ENCODE peak calls at places on chromosomes 11 and 22, in ten cellular contexts. R is fibroblast of pulmonary artery, X is colonic mucosa, K is chondrocyte, B is AG09309, H is tibial nerve, C is heart left ventricle, U is psoas muscle, T is mammary epithelial cell, J is GM13977. D is an unnamed sample.

GRCh38 chr11:117421471-117421870 is 93.8 kb downstream of the CEP164 start:
- DNase-seq in H (no peak), C (no peak), J (no peak), K (no peak), T (no peak), X (no peak), R (no peak), B (no peak), U (no peak), D (no peak)

GRCh38 chr11:2375341-2375853 is 1.7 kb upstream of the CD81 start:
- DNase-seq in B (no peak), H (no peak), T (no peak), J (no peak), R (no peak), K (peak), C (peak), X (no peak), U (no peak), D (no peak)

GRCh38 chr11:47177846-47178245 is 1.2 kb upstream of the ARFGAP2 start:
- DNase-seq in R (no peak), X (no peak), U (peak), T (no peak), H (no peak), K (no peak), J (no peak), B (no peak), C (peak), D (no peak)

GRCh38 chr22:41256898-41257260 is 16.1 kb upstream of the CHADL start:
- DNase-seq in T (no peak), X (no peak), J (no peak), U (no peak), K (no peak), B (no peak), C (no peak), H (no peak), R (peak), D (peak)

GRCh38 chr11:95363710-95364109 is 132.7 kb upstream of the SESN3 start:
- DNase-seq in H (no peak), X (no peak), R (no peak), J (no peak), T (no peak), C (no peak), B (no peak), U (no peak), K (no peak), D (no peak)

GRCh38 chr22:17866127-17866526 is 91.9 kb upstream of the BID start:
- DNase-seq in H (no peak), C (no peak), R (no peak), T (no peak), X (no peak), U (no peak), B (no peak), J (no peak), K (no peak), D (no peak)

GRCh38 chr11:114413958-114414357 is 13.5 kb downstream of the RBM7 start:
- DNase-seq in R (no peak), C (no peak), H (no peak), K (no peak), U (no peak), J (no peak), B (no peak), X (no peak), T (no peak), D (no peak)

GRCh38 chr11:43943357-43943930 is 1.0 kb downstream of the C11orf96 start:
- DNase-seq in C (no peak), J (peak), R (peak), X (no peak), K (no peak), U (no peak), T (no peak), H (no peak), B (no peak), D (no peak)

GRCh38 chr11:125305346-125305745 is 140.8 kb downstream of the PKNOX2 start:
- DNase-seq in J (no peak), R (no peak), B (no peak), C (no peak), X (no peak), H (no peak), K (no peak), T (no peak), U (no peak), D (no peak)

GRCh38 chr11:5339771-5340322 is 3.5 kb downstream of the OR51B5 start:
- DNase-seq in H (no peak), C (no peak), B (no peak), T (no peak), K (no peak), J (no peak), X (no peak), U (no peak), R (no peak), D (no peak)

GRCh38 chr11:19873730-19874129 is 161.1 kb downstream of the NAV2 start:
- DNase-seq in R (no peak), B (no peak), C (no peak), H (no peak), K (no peak), U (no peak), T (no peak), X (no peak), J (no peak), D (no peak)

GRCh38 chr11:46889689-46890475 is 28.5 kb downstream of the LRP4 start:
- DNase-seq in T (peak), J (peak), K (peak), C (peak), X (peak), R (peak), U (peak), H (peak), B (no peak), D (peak)

GRCh38 chr11:93921695-93922468 is 71.5 kb upstream of the VSTM5 start:
- DNase-seq in C (no peak), K (no peak), B (no peak), X (peak), H (no peak), J (peak), T (peak), U (no peak), R (peak), D (peak)

GRCh38 chr22:29205260-29205597 is 467 bp upstream of the EMID1 start:
- DNase-seq in J (no peak), B (no peak), U (no peak), C (no peak), T (no peak), X (no peak), H (no peak), K (no peak), R (no peak), D (no peak)

GRCh38 chr11:67293090-67293489 is 4.0 kb downstream of the ANKRD13D start:
- DNase-seq in U (no peak), J (no peak), C (no peak), B (no peak), K (no peak), R (peak), T (peak), X (no peak), H (no peak), D (peak)

GRCh38 chr11:117794772-117795629 is 2.0 kb downstream of the DSCAML1 start:
- DNase-seq in K (no peak), H (no peak), T (no peak), J (no peak), B (no peak), C (no peak), X (no peak), U (no peak), R (no peak), D (no peak)

GRCh38 chr22:37098976-37099577 is 10.4 kb downstream of the TMPRSS6 start:
- DNase-seq in H (no peak), T (no peak), R (no peak), X (no peak), C (no peak), J (no peak), B (no peak), K (no peak), U (no peak), D (no peak)

DNA sequence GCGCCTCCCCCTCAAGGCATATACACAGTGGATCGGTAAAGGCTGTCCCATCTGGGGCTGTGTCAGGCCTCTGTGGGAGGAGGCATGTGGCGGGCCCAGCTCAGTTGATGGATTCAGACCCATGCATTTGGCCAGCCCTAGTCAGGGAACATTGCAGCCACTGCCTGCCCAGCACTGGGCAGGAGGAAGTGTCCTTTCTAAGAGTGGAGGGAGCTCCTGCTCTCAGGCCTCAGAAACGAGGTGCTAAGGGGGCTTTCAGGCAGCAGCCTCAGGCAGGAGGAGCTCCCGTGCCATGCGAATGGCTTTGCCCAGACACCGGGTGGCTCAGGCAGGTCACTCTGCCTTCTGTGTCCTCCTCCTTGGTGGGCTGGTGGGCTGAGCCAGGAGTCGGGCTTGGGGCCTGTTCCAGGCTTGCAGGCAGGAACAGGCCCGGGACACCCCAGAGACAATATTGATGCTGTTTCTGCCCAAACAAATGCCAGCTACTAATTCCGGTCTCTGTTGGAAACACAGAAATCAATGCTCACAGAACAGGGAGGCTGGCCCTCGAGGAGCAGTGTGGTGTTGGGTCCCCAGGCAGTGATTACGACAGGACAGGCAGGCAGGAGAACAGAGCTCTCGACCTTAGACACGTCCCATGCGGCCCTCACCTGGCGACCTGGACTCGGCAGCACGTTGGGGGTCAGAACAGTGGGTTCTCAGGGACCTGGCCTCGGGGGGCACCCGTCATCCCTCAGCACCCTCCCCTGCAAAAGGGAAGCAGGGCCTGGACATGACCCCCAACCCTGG is 42.3 kb upstream of the CCDC188 start:
- DNase-seq in J (no peak), U (no peak), C (no peak), H (no peak), B (no peak), T (no peak), K (no peak), X (no peak), R (no peak), D (no peak)
- TF ChIP-seq CTCF in J (no peak), U (no peak), C (no peak), H (no peak), B (no peak), T (no peak), K (no peak), X (no peak), R (no peak), D (no peak)

DNA sequence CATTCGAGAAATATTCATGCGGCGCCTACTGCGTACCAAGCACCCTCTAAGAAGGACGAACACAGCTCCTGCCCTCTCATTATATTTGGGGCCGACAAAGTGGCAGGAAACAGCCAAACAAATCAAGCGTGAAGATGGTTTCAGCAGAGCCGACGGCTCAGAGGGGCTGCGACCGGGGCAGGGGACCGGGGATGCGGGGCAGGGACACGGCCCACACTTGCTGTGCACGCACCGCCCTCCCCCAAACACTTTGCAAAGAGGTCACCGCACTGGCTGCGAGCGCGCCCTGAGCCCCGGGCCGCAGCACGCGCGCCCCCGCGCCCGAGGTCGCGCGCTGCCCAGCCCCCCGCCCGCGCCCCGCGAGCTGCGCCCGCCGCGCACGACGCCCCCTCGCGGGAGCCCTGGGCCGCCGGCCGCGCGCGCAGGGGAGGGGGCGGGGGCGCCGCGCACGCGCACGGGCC is 255 bp upstream of the SYNGR1 start:
- DNase-seq in K (no peak), U (peak), X (no peak), J (peak), T (no peak), C (peak), R (no peak), B (no peak), H (no peak), D (no peak)
- TF ChIP-seq CTCF in K (no peak), U (no peak), X (no peak), J (peak), T (no peak), C (no peak), R (no peak), B (no peak), H (no peak), D (no peak)

DNA sequence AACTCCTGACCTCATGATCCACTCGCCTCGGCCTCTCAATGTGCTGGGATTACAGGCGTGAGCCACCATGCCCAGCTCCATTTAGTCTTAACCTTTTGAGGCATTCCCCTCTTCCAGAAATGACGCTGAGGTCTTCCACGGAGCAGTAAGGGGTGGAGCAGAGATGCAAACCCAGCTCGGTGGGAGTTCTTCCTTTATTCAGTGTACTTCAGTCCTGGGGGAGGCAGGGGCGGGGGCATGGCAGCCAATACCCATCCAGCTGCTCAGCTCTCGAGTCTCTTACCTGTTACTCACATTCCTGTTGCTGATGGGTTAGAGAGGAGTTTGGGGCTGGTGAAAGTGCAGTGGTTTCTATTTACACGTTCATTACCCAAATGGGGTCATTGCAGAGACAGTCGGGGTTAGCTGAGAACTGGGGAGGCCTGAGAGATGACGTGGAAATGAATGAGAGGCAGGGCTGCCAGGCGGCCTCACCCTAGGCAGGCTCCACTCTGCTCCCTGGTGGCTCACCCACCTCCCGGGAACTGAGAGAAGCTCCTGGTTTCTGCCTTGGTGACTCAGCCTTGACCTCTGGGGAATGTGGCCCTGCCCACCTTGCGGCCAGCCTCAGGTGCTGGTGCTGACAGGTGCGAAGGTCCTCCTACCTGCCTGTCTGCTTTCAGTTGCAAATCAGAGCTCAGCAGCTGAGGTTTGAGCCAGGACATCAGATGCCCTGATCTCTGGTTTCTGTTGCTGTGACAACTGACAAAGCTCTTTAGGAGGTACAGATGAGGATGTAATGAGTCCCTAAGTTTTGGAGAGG is 13.4 kb upstream of the ST14 start:
- DNase-seq in J (no peak), R (no peak), H (no peak), U (peak), T (peak), K (no peak), C (no peak), X (peak), B (no peak), D (peak)
- TF ChIP-seq CTCF in J (no peak), R (peak), H (peak), U (no peak), T (peak), K (no peak), C (peak), X (no peak), B (no peak), D (peak)

GRCh38 chr11:8870461-8871282 is 40.3 kb upstream of the AKIP1 start:
- DNase-seq in X (peak), J (peak), K (peak), T (peak), H (peak), R (peak), C (peak), B (no peak), U (peak), D (peak)
- TF ChIP-seq CTCF in X (no peak), J (no peak), K (peak), T (no peak), H (no peak), R (no peak), C (no peak), B (no peak), U (no peak), D (no peak)

GRCh38 chr11:65182258-65183170 is 786 bp downstream of the CAPN1 start:
- DNase-seq in X (peak), H (peak), U (no peak), T (peak), R (peak), B (no peak), J (no peak), K (no peak), C (peak), D (peak)

GRCh38 chr11:65181569-65182257 is at the start of gene CAPN1:
- DNase-seq in X (peak), H (peak), K (no peak), B (peak), R (peak), J (peak), T (peak), U (peak), C (peak), D (peak)

GRCh38 chr11:65183201-65183891 is 1.6 kb downstream of the CAPN1 start:
- DNase-seq in B (no peak), J (no peak), C (no peak), R (no peak), U (no peak), H (no peak), K (no peak), X (peak), T (peak), D (peak)

GRCh38 chr11:65184146-65184545 is 2.4 kb downstream of the CAPN1 start:
- DNase-seq in R (no peak), T (no peak), K (no peak), B (no peak), H (no peak), C (no peak), X (no peak), J (no peak), U (no peak), D (no peak)

DNA sequence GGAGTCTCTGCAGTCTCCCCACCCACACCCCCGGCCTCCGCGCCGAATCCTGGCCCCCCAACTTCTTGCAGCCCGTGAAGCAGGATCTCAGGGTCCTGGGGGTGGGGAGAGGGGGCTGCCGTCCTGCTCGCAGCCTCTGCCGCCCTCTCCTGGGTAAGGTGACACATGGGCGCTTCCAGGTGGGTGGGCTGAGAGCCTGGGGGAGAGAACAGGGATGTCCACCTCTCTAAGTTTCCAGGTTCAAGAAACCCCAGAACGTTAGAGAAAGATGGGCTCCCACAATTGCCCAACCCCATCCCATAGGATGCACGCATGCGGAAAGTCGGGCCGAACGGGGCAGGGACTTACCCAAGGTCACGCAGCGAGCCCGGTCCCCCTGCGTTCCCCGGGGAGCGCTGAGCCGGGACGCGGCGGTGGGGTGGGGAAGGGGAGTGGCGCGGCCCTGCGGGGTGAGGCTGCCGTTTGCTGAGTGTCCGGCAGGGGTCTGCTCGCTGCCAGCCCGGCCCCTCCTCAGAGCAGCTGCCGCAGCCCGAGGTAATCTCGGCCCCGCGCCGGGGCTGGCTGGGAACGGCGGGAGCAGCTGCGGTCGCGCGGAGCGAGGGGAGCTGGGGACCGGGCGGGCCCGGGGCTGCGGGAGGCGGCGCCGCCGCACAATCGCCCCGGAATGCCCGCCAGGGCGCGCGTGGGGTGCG is 705 bp upstream of the CAPN1 start:
- DNase-seq in X (peak), U (peak), J (peak), T (peak), R (peak), H (peak), B (no peak), K (no peak), C (peak), D (peak)
- TF ChIP-seq CTCF in X (no peak), U (peak), J (peak), T (peak), R (peak), H (peak), B (peak), K (peak), C (peak), D (peak)